ENCODE peak calls at places on chromosome 1, in nine cellular contexts. One of them, this sample, is unnamed.
A peak's percentile ranks its signal among the peaks of the same experiment; 100 is the strongest.

GRCh38 chr1:229452956-229453801 is 19.3 kb upstream of the ACTA1 start:
- DNase-seq in WTC11: no peak
- DNase-seq in CD8-positive, alpha-beta memory T cell: no peak
- DNase-seq in EH: peak; percentile 44
- DNase-seq in fibroblast of pulmonary artery: peak; percentile 55
- DNase-seq in memory B cell: no peak
- DNase-seq in MG63: no peak
- DNase-seq in RWPE2: no peak
- DNase-seq in T follicular helper cell: no peak
- DNase-seq in this sample: no peak

GRCh38 chr1:156870734-156871133 is 10.1 kb downstream of the NTRK1 start:
- DNase-seq in RWPE2: no peak
- DNase-seq in fibroblast of pulmonary artery: peak; percentile 61
- DNase-seq in MG63: peak; percentile 55
- DNase-seq in T follicular helper cell: no peak
- DNase-seq in EH: peak; percentile 86
- DNase-seq in WTC11: no peak
- DNase-seq in CD8-positive, alpha-beta memory T cell: no peak
- DNase-seq in memory B cell: no peak
- DNase-seq in this sample: peak; percentile 54

GRCh38 chr1:115641762-115642167 is at the start of gene VANGL1:
- DNase-seq in T follicular helper cell: no peak
- DNase-seq in RWPE2: no peak
- DNase-seq in WTC11: peak; percentile 66
- DNase-seq in CD8-positive, alpha-beta memory T cell: no peak
- DNase-seq in EH: peak; percentile 71
- DNase-seq in fibroblast of pulmonary artery: peak; percentile 58
- DNase-seq in MG63: peak; percentile 86
- DNase-seq in memory B cell: no peak
- DNase-seq in this sample: peak; percentile 15

GRCh38 chr1:199357591-199357990 is 669.9 kb upstream of the NR5A2 start:
- DNase-seq in RWPE2: no peak
- DNase-seq in EH: no peak
- DNase-seq in CD8-positive, alpha-beta memory T cell: no peak
- DNase-seq in memory B cell: no peak
- DNase-seq in WTC11: no peak
- DNase-seq in fibroblast of pulmonary artery: no peak
- DNase-seq in T follicular helper cell: no peak
- DNase-seq in MG63: no peak
- DNase-seq in this sample: no peak

GRCh38 chr1:70314706-70315304 is 39.7 kb downstream of the ANKRD13C start:
- DNase-seq in WTC11: no peak
- DNase-seq in EH: no peak
- DNase-seq in memory B cell: no peak
- DNase-seq in T follicular helper cell: no peak
- DNase-seq in fibroblast of pulmonary artery: no peak
- DNase-seq in MG63: no peak
- DNase-seq in CD8-positive, alpha-beta memory T cell: no peak
- DNase-seq in RWPE2: no peak
- DNase-seq in this sample: no peak

GRCh38 chr1:156571261-156571958 is 955 bp downstream of the IQGAP3 start:
- DNase-seq in CD8-positive, alpha-beta memory T cell: no peak
- DNase-seq in memory B cell: no peak
- DNase-seq in EH: peak; percentile 92
- DNase-seq in T follicular helper cell: no peak
- DNase-seq in WTC11: no peak
- DNase-seq in RWPE2: no peak
- DNase-seq in MG63: peak; percentile 62
- DNase-seq in fibroblast of pulmonary artery: peak; percentile 67
- DNase-seq in this sample: no peak

GRCh38 chr1:53629101-53629691 is 109.8 kb downstream of the GLIS1 start:
- DNase-seq in EH: no peak
- DNase-seq in RWPE2: no peak
- DNase-seq in fibroblast of pulmonary artery: no peak
- DNase-seq in MG63: no peak
- DNase-seq in WTC11: no peak
- DNase-seq in memory B cell: no peak
- DNase-seq in T follicular helper cell: no peak
- DNase-seq in CD8-positive, alpha-beta memory T cell: no peak
- DNase-seq in this sample: no peak

GRCh38 chr1:198889102-198889501 is 250.3 kb downstream of the PTPRC start:
- DNase-seq in fibroblast of pulmonary artery: no peak
- DNase-seq in CD8-positive, alpha-beta memory T cell: no peak
- DNase-seq in RWPE2: no peak
- DNase-seq in memory B cell: no peak
- DNase-seq in T follicular helper cell: no peak
- DNase-seq in EH: no peak
- DNase-seq in WTC11: no peak
- DNase-seq in MG63: no peak
- DNase-seq in this sample: no peak

GRCh38 chr1:226637147-226637935 is 88.8 kb downstream of the STUM start:
- DNase-seq in CD8-positive, alpha-beta memory T cell: peak; percentile 2
- DNase-seq in T follicular helper cell: no peak
- DNase-seq in memory B cell: no peak
- DNase-seq in WTC11: peak; percentile 33
- DNase-seq in RWPE2: no peak
- DNase-seq in fibroblast of pulmonary artery: peak; percentile 50
- DNase-seq in EH: peak; percentile 24
- DNase-seq in MG63: no peak
- DNase-seq in this sample: no peak

GRCh38 chr1:85815906-85816305 is 107.7 kb upstream of the ZNHIT6 start:
- DNase-seq in RWPE2: no peak
- DNase-seq in T follicular helper cell: no peak
- DNase-seq in MG63: no peak
- DNase-seq in fibroblast of pulmonary artery: no peak
- DNase-seq in EH: no peak
- DNase-seq in CD8-positive, alpha-beta memory T cell: no peak
- DNase-seq in WTC11: no peak
- DNase-seq in memory B cell: no peak
- DNase-seq in this sample: no peak

GRCh38 chr1:228487336-228488106 is at the start of gene RNF187:
- DNase-seq in CD8-positive, alpha-beta memory T cell: no peak
- DNase-seq in fibroblast of pulmonary artery: peak; percentile 38
- DNase-seq in T follicular helper cell: peak; percentile 66
- DNase-seq in EH: no peak
- DNase-seq in RWPE2: no peak
- DNase-seq in memory B cell: no peak
- DNase-seq in MG63: peak; percentile 93
- DNase-seq in WTC11: no peak
- DNase-seq in this sample: no peak

GRCh38 chr1:84101204-84101603 is 42.9 kb upstream of the PRKACB start:
- DNase-seq in memory B cell: no peak
- DNase-seq in EH: no peak
- DNase-seq in fibroblast of pulmonary artery: no peak
- DNase-seq in MG63: no peak
- DNase-seq in CD8-positive, alpha-beta memory T cell: no peak
- DNase-seq in RWPE2: no peak
- DNase-seq in T follicular helper cell: no peak
- DNase-seq in WTC11: no peak
- DNase-seq in this sample: no peak